ENCODE peak calls at places on chromosomes 16 and 17, in seven cellular contexts. One of them, this sample, is unnamed.

GRCh38 chr17:50279181-50279526 is 4.9 kb downstream of the TMEM92 start:
- DNase-seq in glomerular endothelial cell: no peak
- DNase-seq in kidney glomerular epithelial cell: peak
- DNase-seq in fibroblast of mammary gland: peak
- DNase-seq in NCI-H1436: no peak
- DNase-seq in cardiac fibroblast: peak
- DNase-seq in CD8-positive, alpha-beta T cell: no peak
- DNase-seq in this sample: peak

GRCh38 chr17:28501421-28502284 is 4.5 kb upstream of the FOXN1 start:
- DNase-seq in glomerular endothelial cell: no peak
- DNase-seq in kidney glomerular epithelial cell: no peak
- DNase-seq in fibroblast of mammary gland: no peak
- DNase-seq in NCI-H1436: no peak
- DNase-seq in cardiac fibroblast: no peak
- DNase-seq in CD8-positive, alpha-beta T cell: no peak
- DNase-seq in this sample: no peak

GRCh38 chr17:30997842-30998241 is 27.0 kb downstream of the RNF135 start:
- DNase-seq in glomerular endothelial cell: no peak
- DNase-seq in kidney glomerular epithelial cell: no peak
- DNase-seq in fibroblast of mammary gland: no peak
- DNase-seq in NCI-H1436: no peak
- DNase-seq in cardiac fibroblast: no peak
- DNase-seq in CD8-positive, alpha-beta T cell: no peak
- DNase-seq in this sample: no peak

GRCh38 chr17:40516581-40517285 is 15.3 kb upstream of the TNS4 start:
- DNase-seq in glomerular endothelial cell: no peak
- DNase-seq in kidney glomerular epithelial cell: no peak
- DNase-seq in fibroblast of mammary gland: peak
- DNase-seq in NCI-H1436: no peak
- DNase-seq in cardiac fibroblast: peak
- DNase-seq in CD8-positive, alpha-beta T cell: peak
- DNase-seq in this sample: no peak

GRCh38 chr16:72036098-72036497 is 18.2 kb upstream of the HP start:
- DNase-seq in glomerular endothelial cell: no peak
- DNase-seq in kidney glomerular epithelial cell: no peak
- DNase-seq in fibroblast of mammary gland: no peak
- DNase-seq in NCI-H1436: no peak
- DNase-seq in cardiac fibroblast: no peak
- DNase-seq in CD8-positive, alpha-beta T cell: no peak
- DNase-seq in this sample: no peak

GRCh38 chr16:287298-287811 is 4.4 kb downstream of the PDIA2 start:
- DNase-seq in glomerular endothelial cell: no peak
- DNase-seq in kidney glomerular epithelial cell: no peak
- DNase-seq in fibroblast of mammary gland: no peak
- DNase-seq in NCI-H1436: peak
- DNase-seq in cardiac fibroblast: no peak
- DNase-seq in CD8-positive, alpha-beta T cell: no peak
- DNase-seq in this sample: no peak

GRCh38 chr17:33072421-33073175 is 81.0 kb downstream of the SPACA3 start:
- DNase-seq in glomerular endothelial cell: no peak
- DNase-seq in kidney glomerular epithelial cell: no peak
- DNase-seq in fibroblast of mammary gland: no peak
- DNase-seq in NCI-H1436: no peak
- DNase-seq in cardiac fibroblast: no peak
- DNase-seq in CD8-positive, alpha-beta T cell: no peak
- DNase-seq in this sample: no peak

GRCh38 chr17:80970044-80970761 is 21.4 kb upstream of the CHMP6 start:
- DNase-seq in glomerular endothelial cell: no peak
- DNase-seq in kidney glomerular epithelial cell: no peak
- DNase-seq in fibroblast of mammary gland: no peak
- DNase-seq in NCI-H1436: peak
- DNase-seq in cardiac fibroblast: no peak
- DNase-seq in CD8-positive, alpha-beta T cell: peak
- DNase-seq in this sample: no peak

GRCh38 chr16:71246309-71246708 is 15.8 kb upstream of the HYDIN start:
- DNase-seq in glomerular endothelial cell: no peak
- DNase-seq in kidney glomerular epithelial cell: no peak
- DNase-seq in fibroblast of mammary gland: no peak
- DNase-seq in NCI-H1436: no peak
- DNase-seq in cardiac fibroblast: no peak
- DNase-seq in CD8-positive, alpha-beta T cell: no peak
- DNase-seq in this sample: no peak

GRCh38 chr16:87864331-87864989 is 4.8 kb downstream of the SLC7A5 start:
- DNase-seq in glomerular endothelial cell: no peak
- DNase-seq in kidney glomerular epithelial cell: no peak
- DNase-seq in fibroblast of mammary gland: peak
- DNase-seq in NCI-H1436: no peak
- DNase-seq in cardiac fibroblast: peak
- DNase-seq in CD8-positive, alpha-beta T cell: no peak
- DNase-seq in this sample: no peak

GRCh38 chr16:11056989-11057645 is 112.8 kb downstream of the CLEC16A start:
- DNase-seq in glomerular endothelial cell: no peak
- DNase-seq in kidney glomerular epithelial cell: no peak
- DNase-seq in fibroblast of mammary gland: no peak
- DNase-seq in NCI-H1436: no peak
- DNase-seq in cardiac fibroblast: no peak
- DNase-seq in CD8-positive, alpha-beta T cell: no peak
- DNase-seq in this sample: no peak

GRCh38 chr17:63647065-63647725 is 25.0 kb downstream of the MAP3K3 start:
- DNase-seq in glomerular endothelial cell: no peak
- DNase-seq in kidney glomerular epithelial cell: peak
- DNase-seq in fibroblast of mammary gland: no peak
- DNase-seq in NCI-H1436: no peak
- DNase-seq in cardiac fibroblast: peak
- DNase-seq in CD8-positive, alpha-beta T cell: no peak
- DNase-seq in this sample: peak

GRCh38 chr17:65756760-65757159 is 195.3 kb upstream of the AXIN2 start:
- DNase-seq in glomerular endothelial cell: no peak
- DNase-seq in kidney glomerular epithelial cell: no peak
- DNase-seq in fibroblast of mammary gland: no peak
- DNase-seq in NCI-H1436: no peak
- DNase-seq in cardiac fibroblast: peak
- DNase-seq in CD8-positive, alpha-beta T cell: no peak
- DNase-seq in this sample: no peak

GRCh38 chr17:42312285-42313130 is 24.2 kb downstream of the STAT5A start:
- DNase-seq in glomerular endothelial cell: no peak
- DNase-seq in kidney glomerular epithelial cell: peak
- DNase-seq in fibroblast of mammary gland: peak
- DNase-seq in NCI-H1436: peak
- DNase-seq in cardiac fibroblast: peak
- DNase-seq in CD8-positive, alpha-beta T cell: peak
- DNase-seq in this sample: peak

GRCh38 chr17:81906476-81907218 is 4.6 kb downstream of the PCYT2 start:
- DNase-seq in glomerular endothelial cell: no peak
- DNase-seq in kidney glomerular epithelial cell: no peak
- DNase-seq in fibroblast of mammary gland: no peak
- DNase-seq in NCI-H1436: no peak
- DNase-seq in cardiac fibroblast: no peak
- DNase-seq in CD8-positive, alpha-beta T cell: no peak
- DNase-seq in this sample: no peak

GRCh38 chr17:19730829-19731228 is 14.4 kb upstream of the SLC47A2 start:
- DNase-seq in glomerular endothelial cell: no peak
- DNase-seq in kidney glomerular epithelial cell: no peak
- DNase-seq in fibroblast of mammary gland: no peak
- DNase-seq in NCI-H1436: no peak
- DNase-seq in cardiac fibroblast: no peak
- DNase-seq in CD8-positive, alpha-beta T cell: no peak
- DNase-seq in this sample: no peak

GRCh38 chr16:1812732-1813163 is 13.9 kb downstream of the HAGH start:
- DNase-seq in glomerular endothelial cell: no peak
- DNase-seq in kidney glomerular epithelial cell: peak
- DNase-seq in fibroblast of mammary gland: peak
- DNase-seq in NCI-H1436: no peak
- DNase-seq in cardiac fibroblast: peak
- DNase-seq in CD8-positive, alpha-beta T cell: peak
- DNase-seq in this sample: peak

GRCh38 chr17:35257080-35257701 is 14.3 kb downstream of the SLFN5 start:
- DNase-seq in glomerular endothelial cell: no peak
- DNase-seq in kidney glomerular epithelial cell: peak
- DNase-seq in fibroblast of mammary gland: peak
- DNase-seq in NCI-H1436: peak
- DNase-seq in cardiac fibroblast: peak
- DNase-seq in CD8-positive, alpha-beta T cell: no peak
- DNase-seq in this sample: peak

GRCh38 chr17:45734598-45734997 is 49.5 kb upstream of the CRHR1 start:
- DNase-seq in glomerular endothelial cell: no peak
- DNase-seq in kidney glomerular epithelial cell: no peak
- DNase-seq in fibroblast of mammary gland: no peak
- DNase-seq in NCI-H1436: no peak
- DNase-seq in cardiac fibroblast: no peak
- DNase-seq in CD8-positive, alpha-beta T cell: no peak
- DNase-seq in this sample: no peak

GRCh38 chr16:55091213-55091870 is 160.7 kb downstream of the IRX5 start:
- DNase-seq in glomerular endothelial cell: no peak
- DNase-seq in kidney glomerular epithelial cell: no peak
- DNase-seq in fibroblast of mammary gland: no peak
- DNase-seq in NCI-H1436: no peak
- DNase-seq in cardiac fibroblast: no peak
- DNase-seq in CD8-positive, alpha-beta T cell: no peak
- DNase-seq in this sample: no peak

GRCh38 chr17:3026125-3026855 is 37.1 kb downstream of the OR1D5 start:
- DNase-seq in glomerular endothelial cell: no peak
- DNase-seq in kidney glomerular epithelial cell: no peak
- DNase-seq in fibroblast of mammary gland: no peak
- DNase-seq in NCI-H1436: no peak
- DNase-seq in cardiac fibroblast: no peak
- DNase-seq in CD8-positive, alpha-beta T cell: no peak
- DNase-seq in this sample: no peak

GRCh38 chr16:72787519-72788268 is 260.2 kb downstream of the ZFHX3 start:
- DNase-seq in glomerular endothelial cell: peak
- DNase-seq in kidney glomerular epithelial cell: peak
- DNase-seq in fibroblast of mammary gland: peak
- DNase-seq in NCI-H1436: no peak
- DNase-seq in cardiac fibroblast: peak
- DNase-seq in CD8-positive, alpha-beta T cell: peak
- DNase-seq in this sample: peak

GRCh38 chr17:15289285-15290185 is 24.4 kb upstream of the PMP22 start:
- DNase-seq in glomerular endothelial cell: no peak
- DNase-seq in kidney glomerular epithelial cell: peak
- DNase-seq in fibroblast of mammary gland: peak
- DNase-seq in NCI-H1436: no peak
- DNase-seq in cardiac fibroblast: peak
- DNase-seq in CD8-positive, alpha-beta T cell: no peak
- DNase-seq in this sample: peak

GRCh38 chr17:46949291-46950174 is 26.6 kb downstream of the GOSR2 start:
- DNase-seq in glomerular endothelial cell: no peak
- DNase-seq in kidney glomerular epithelial cell: peak
- DNase-seq in fibroblast of mammary gland: peak
- DNase-seq in NCI-H1436: no peak
- DNase-seq in cardiac fibroblast: no peak
- DNase-seq in CD8-positive, alpha-beta T cell: no peak
- DNase-seq in this sample: no peak